ENCODE peak calls at places on chromosome 3, in ten cellular contexts. D, N, I, K, F, C, O, Y, E and Q are unnamed samples.

GRCh38 chr3:186124618-186125017 is 15.7 kb upstream of the ETV5 start:
- DNase-seq in K (no peak), N (no peak), Y (no peak), I (no peak), D (no peak), F (no peak), E (no peak), O (no peak), C (peak; percentile 51), Q (no peak)

GRCh38 chr3:159586587-159587202 is 401.9 kb upstream of the IL12A start:
- DNase-seq in F (no peak), E (peak; percentile 32), D (no peak), N (peak; percentile 68), I (peak; percentile 59), O (peak; percentile 62), K (peak; percentile 11), C (peak; percentile 30), Y (peak; percentile 52), Q (no peak)

GRCh38 chr3:194894538-194894937 is 208.9 kb downstream of the FAM43A start:
- DNase-seq in I (no peak), N (no peak), Y (no peak), D (no peak), O (no peak), C (no peak), E (no peak), K (no peak), F (no peak), Q (no peak)

GRCh38 chr3:30676424-30677346 is 70.3 kb downstream of the TGFBR2 start:
- DNase-seq in I (no peak), C (no peak), E (no peak), O (no peak), F (no peak), D (no peak), Y (no peak), N (no peak), K (no peak), Q (no peak)

GRCh38 chr3:195159819-195160175 is 111.2 kb downstream of the XXYLT1 start:
- DNase-seq in F (no peak), E (no peak), N (peak; percentile 46), K (no peak), D (no peak), C (no peak), Y (no peak), O (no peak), I (peak; percentile 24), Q (no peak)

GRCh38 chr3:189304465-189305341 is 132.9 kb downstream of the TPRG1 start:
- DNase-seq in Y (peak; percentile 65), F (no peak), K (peak; percentile 90), O (no peak), I (peak; percentile 51), N (no peak), C (peak; percentile 84), E (peak; percentile 54), D (no peak), Q (no peak)

GRCh38 chr3:156471431-156471830 is 83.5 kb downstream of the SSR3 start:
- DNase-seq in I (peak; percentile 43), C (no peak), E (no peak), O (no peak), Y (no peak), F (no peak), N (peak; percentile 25), D (no peak), K (no peak), Q (no peak)

GRCh38 chr3:126288314-126288713 is 68.9 kb downstream of the KLF15 start:
- DNase-seq in E (no peak), C (no peak), K (no peak), N (no peak), Y (no peak), O (peak; percentile 50), I (no peak), D (no peak), F (no peak), Q (no peak)

GRCh38 chr3:119555309-119555735 is 4.1 kb downstream of the CD80 start:
- DNase-seq in D (no peak), E (no peak), I (no peak), Y (no peak), N (no peak), F (no peak), O (no peak), K (no peak), C (no peak), Q (no peak)

GRCh38 chr3:157142315-157142714 is 17.6 kb downstream of the CCNL1 start:
- DNase-seq in K (no peak), F (no peak), E (no peak), C (no peak), D (no peak), O (no peak), N (no peak), Y (no peak), I (no peak), Q (no peak)

GRCh38 chr3:119630562-119631329 is 29.6 kb downstream of the POPDC2 start:
- DNase-seq in D (no peak), C (peak; percentile 47), E (peak; percentile 47), O (no peak), N (peak; percentile 87), I (peak; percentile 83), K (no peak), Y (no peak), F (no peak), Q (no peak)

GRCh38 chr3:61315874-61316273 is 64.6 kb upstream of the FHIT start:
- DNase-seq in D (no peak), C (peak; percentile 13), E (peak; percentile 56), F (no peak), N (no peak), O (no peak), I (peak; percentile 7), Y (peak; percentile 48), K (peak; percentile 12), Q (peak; percentile 2)

GRCh38 chr3:141753399-141753798 is 9.8 kb upstream of the GRK7 start:
- DNase-seq in O (peak; percentile 51), D (no peak), Y (no peak), C (no peak), K (no peak), E (no peak), N (no peak), I (no peak), F (no peak), Q (no peak)

GRCh38 chr3:38702231-38702630 is 52.7 kb upstream of the SCN5A start:
- DNase-seq in O (no peak), E (no peak), N (no peak), D (no peak), F (no peak), I (no peak), C (no peak), Y (no peak), K (no peak), Q (no peak)

GRCh38 chr3:38706961-38707360 is 57.5 kb upstream of the SCN5A start:
- DNase-seq in C (no peak), Y (no peak), I (no peak), O (no peak), N (no peak), E (no peak), D (no peak), K (no peak), F (no peak), Q (no peak)

GRCh38 chr3:38713121-38713520 is 63.6 kb upstream of the SCN5A start:
- DNase-seq in C (no peak), E (no peak), Y (no peak), D (no peak), O (no peak), I (no peak), N (no peak), F (no peak), K (no peak), Q (no peak)

GRCh38 chr3:38711321-38711720 is 61.8 kb upstream of the SCN5A start:
- DNase-seq in I (no peak), C (peak; percentile 14), Y (no peak), O (no peak), E (no peak), D (no peak), F (no peak), K (no peak), N (no peak), Q (no peak)

GRCh38 chr3:38707730-38708129 is 58.2 kb upstream of the SCN5A start:
- DNase-seq in I (no peak), K (no peak), O (no peak), C (no peak), F (no peak), D (no peak), N (no peak), E (peak; percentile 16), Y (no peak), Q (no peak)
- TF ChIP-seq CTCF in I (peak; percentile 21), K (peak; percentile 23), O (no peak), C (peak; percentile 48), F (peak; percentile 36), D (no peak), N (peak; percentile 38), E (peak; percentile 39), Y (no peak), Q (no peak)

GRCh38 chr3:69271098-69271497 is 114.8 kb downstream of the FRMD4B start:
- DNase-seq in N (no peak), E (no peak), C (no peak), O (no peak), K (no peak), I (no peak), Y (no peak), F (no peak), D (no peak), Q (no peak)
- TF ChIP-seq CTCF in N (no peak), E (no peak), C (no peak), O (no peak), K (no peak), I (no peak), Y (no peak), F (no peak), D (no peak), Q (no peak)

DNA sequence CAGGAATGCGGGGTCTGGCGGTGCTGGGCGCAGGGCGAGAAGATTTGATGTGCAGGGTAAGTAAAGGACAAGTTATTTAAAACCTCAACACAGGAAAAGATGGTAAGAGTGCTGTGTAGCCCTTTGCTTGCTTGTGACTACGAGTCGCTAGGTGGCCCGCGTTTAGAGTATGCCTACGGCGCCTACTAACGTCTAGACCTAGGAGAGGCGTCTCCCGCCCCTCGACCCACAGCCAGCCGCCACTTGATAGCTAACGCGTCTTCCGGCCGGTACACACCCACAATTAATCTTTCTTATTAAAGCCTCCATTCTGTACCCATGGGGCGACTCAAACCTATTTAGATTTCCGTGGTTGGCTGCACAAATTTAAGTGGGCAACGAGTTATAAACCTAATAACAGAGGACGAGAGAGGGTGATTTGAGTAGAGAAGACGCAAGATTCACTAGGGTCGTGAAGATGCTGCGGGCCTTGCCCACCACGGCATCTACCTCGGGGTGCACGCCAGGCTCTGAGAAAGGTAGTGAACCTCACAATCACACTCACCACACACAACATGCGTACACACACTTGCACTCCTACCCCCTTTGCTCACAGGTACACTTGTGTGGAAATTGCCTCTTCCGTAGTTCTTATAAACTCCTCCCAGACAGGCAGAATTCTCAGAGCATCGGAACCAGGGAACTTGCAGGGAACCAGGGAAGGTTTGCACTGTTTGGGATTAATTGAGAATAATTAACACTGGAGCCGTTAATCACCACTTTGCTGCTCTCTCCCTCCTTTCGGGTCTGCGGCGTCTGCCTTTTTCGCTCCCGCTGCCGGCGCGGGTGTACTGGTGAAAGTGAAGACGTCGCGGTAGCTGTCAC is 12.1 kb downstream of the SOX2 start:
- DNase-seq in D (no peak), F (no peak), O (peak; percentile 33), N (no peak), Y (no peak), K (no peak), E (no peak), C (no peak), I (no peak), Q (no peak)
- TF ChIP-seq CTCF in D (no peak), F (no peak), O (no peak), N (no peak), Y (no peak), K (no peak), E (no peak), C (no peak), I (no peak), Q (no peak)

GRCh38 chr3:98573231-98573728 is 20.1 kb downstream of the CPOX start:
- DNase-seq in C (peak; percentile 47), D (no peak), O (no peak), I (no peak), N (peak; percentile 55), E (peak; percentile 29), Y (no peak), F (no peak), K (peak; percentile 19), Q (no peak)
- TF ChIP-seq CTCF in C (no peak), D (peak; percentile 67), O (peak; percentile 71), I (peak; percentile 52), N (peak; percentile 53), E (peak; percentile 55), Y (peak; percentile 70), F (peak; percentile 53), K (peak; percentile 44), Q (peak; percentile 87)